ENCODE peak calls at places on chromosome 20, in four cellular contexts. One of them, this sample, is unnamed.

GRCh38 chr20:38125157-38126056 is 39.7 kb downstream of the TGM2 start:
- DNase-seq in tibial artery: peak; percentile 91
- DNase-seq in hepatocyte: no peak
- DNase-seq in GM23338: no peak
- DNase-seq in this sample: peak; percentile 79

GRCh38 chr20:40435146-40435545 is 253.9 kb downstream of the MAFB start:
- DNase-seq in tibial artery: no peak
- DNase-seq in hepatocyte: no peak
- DNase-seq in GM23338: no peak
- DNase-seq in this sample: no peak

GRCh38 chr20:10877345-10877744 is 203.5 kb upstream of the JAG1 start:
- DNase-seq in GM23338: no peak
- DNase-seq in hepatocyte: no peak
- DNase-seq in tibial artery: peak; percentile 69
- DNase-seq in this sample: peak; percentile 67

GRCh38 chr20:31718952-31719643 is 3.6 kb downstream of the BCL2L1 start:
- DNase-seq in tibial artery: no peak
- DNase-seq in GM23338: peak; percentile 40
- DNase-seq in hepatocyte: peak; percentile 80
- DNase-seq in this sample: no peak

GRCh38 chr20:53828673-53829085 is 235.0 kb upstream of the ZNF217 start:
- DNase-seq in GM23338: peak; percentile 51
- DNase-seq in hepatocyte: peak; percentile 82
- DNase-seq in tibial artery: peak; percentile 48
- DNase-seq in this sample: no peak

GRCh38 chr20:25987073-25987927 is 290.6 kb upstream of the ZNF337 start:
- DNase-seq in hepatocyte: peak; percentile 46
- DNase-seq in tibial artery: no peak
- DNase-seq in GM23338: peak; percentile 45
- DNase-seq in this sample: no peak

GRCh38 chr20:11912013-11912663 is 5.6 kb upstream of the BTBD3 start:
- DNase-seq in hepatocyte: peak; percentile 9
- DNase-seq in GM23338: peak; percentile 29
- DNase-seq in tibial artery: no peak
- DNase-seq in this sample: no peak

GRCh38 chr20:58700121-58700780 is 7.7 kb downstream of the NPEPL1 start:
- DNase-seq in tibial artery: no peak
- DNase-seq in GM23338: no peak
- DNase-seq in hepatocyte: peak; percentile 33
- DNase-seq in this sample: no peak

DNA sequence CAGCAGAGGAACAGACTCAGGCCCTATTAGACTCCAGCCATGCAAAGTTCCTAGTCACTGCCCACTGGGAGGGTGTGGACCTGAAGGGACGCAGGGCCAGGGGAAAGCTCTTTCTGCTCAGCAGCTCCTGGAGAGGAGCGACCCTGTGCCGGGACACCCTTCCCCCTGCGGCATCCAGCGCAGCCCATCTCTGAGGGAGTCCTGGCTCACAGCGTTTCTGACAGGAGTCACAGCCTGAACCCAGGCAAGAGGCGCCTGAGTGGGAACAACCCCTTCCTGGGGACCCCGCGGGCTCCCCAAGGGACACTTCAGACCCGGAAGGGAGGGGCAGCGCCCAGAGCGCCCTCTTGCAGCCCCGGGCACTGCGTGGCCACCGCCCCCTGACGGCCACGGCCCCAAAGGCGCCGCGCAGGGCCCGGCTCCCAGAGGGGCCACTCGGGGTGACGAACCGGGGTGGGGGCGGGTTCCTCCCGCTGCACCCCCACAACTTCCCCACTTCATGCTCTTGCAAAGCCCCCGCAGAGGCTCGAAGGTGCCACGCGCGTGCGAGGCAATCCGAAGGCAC is 853 bp downstream of the UCKL1 start:
- DNase-seq in GM23338: peak; percentile 44
- DNase-seq in hepatocyte: peak; percentile 69
- DNase-seq in tibial artery: no peak
- DNase-seq in this sample: no peak
- H3K4me3 ChIP-seq in GM23338: peak overlapping the region; percentile 92
- H3K4me3 ChIP-seq in hepatocyte: peak overlapping the region; percentile 96
- H3K4me3 ChIP-seq in tibial artery: peak overlapping the region; percentile 92
- H3K4me3 ChIP-seq in this sample: peak overlapping the region; percentile 98

GRCh38 chr20:48747840-48748416 is 79.9 kb downstream of the PREX1 start:
- DNase-seq in tibial artery: no peak
- DNase-seq in GM23338: no peak
- DNase-seq in hepatocyte: no peak
- DNase-seq in this sample: no peak

GRCh38 chr20:48742912-48743680 is 84.7 kb downstream of the PREX1 start:
- DNase-seq in tibial artery: no peak
- DNase-seq in GM23338: no peak
- DNase-seq in hepatocyte: no peak
- DNase-seq in this sample: no peak

GRCh38 chr20:48743807-48744206 is 84.0 kb downstream of the PREX1 start:
- DNase-seq in tibial artery: no peak
- DNase-seq in GM23338: no peak
- DNase-seq in hepatocyte: no peak
- DNase-seq in this sample: no peak

GRCh38 chr20:48744515-48744914 is 83.3 kb downstream of the PREX1 start:
- DNase-seq in tibial artery: no peak
- DNase-seq in GM23338: no peak
- DNase-seq in hepatocyte: no peak
- DNase-seq in this sample: no peak

GRCh38 chr20:48745330-48745729 is 82.5 kb downstream of the PREX1 start:
- DNase-seq in GM23338: no peak
- DNase-seq in hepatocyte: no peak
- DNase-seq in tibial artery: no peak
- DNase-seq in this sample: no peak
- TF ChIP-seq CTCF in GM23338: no peak
- TF ChIP-seq CTCF in hepatocyte: no peak
- TF ChIP-seq CTCF in tibial artery: no peak
- TF ChIP-seq CTCF in this sample: no peak

GRCh38 chr20:35618032-35618371 is 2.4 kb downstream of the SPAG4 start:
- DNase-seq in tibial artery: no peak
- DNase-seq in GM23338: no peak
- DNase-seq in hepatocyte: no peak
- DNase-seq in this sample: no peak
- H3K4me3 ChIP-seq in tibial artery: peak overlapping the region; percentile 57
- H3K4me3 ChIP-seq in GM23338: peak overlapping the region; percentile 84
- H3K4me3 ChIP-seq in hepatocyte: no peak overlapping the region
- H3K4me3 ChIP-seq in this sample: no peak overlapping the region

GRCh38 chr20:18031050-18031449 is 26.7 kb downstream of the OVOL2 start:
- DNase-seq in hepatocyte: no peak
- DNase-seq in GM23338: no peak
- DNase-seq in tibial artery: no peak
- DNase-seq in this sample: no peak

GRCh38 chr20:18031888-18032509 is 25.7 kb downstream of the OVOL2 start:
- DNase-seq in GM23338: no peak
- DNase-seq in hepatocyte: peak; percentile 48
- DNase-seq in tibial artery: no peak
- DNase-seq in this sample: no peak

GRCh38 chr20:18030020-18030419 is 27.7 kb downstream of the OVOL2 start:
- DNase-seq in tibial artery: no peak
- DNase-seq in GM23338: peak; percentile 42
- DNase-seq in hepatocyte: no peak
- DNase-seq in this sample: no peak

GRCh38 chr20:18034039-18034438 is 23.7 kb downstream of the OVOL2 start:
- DNase-seq in hepatocyte: no peak
- DNase-seq in GM23338: no peak
- DNase-seq in tibial artery: no peak
- DNase-seq in this sample: no peak

GRCh38 chr20:18032977-18033892 is 24.5 kb downstream of the OVOL2 start:
- DNase-seq in hepatocyte: peak; percentile 71
- DNase-seq in GM23338: peak; percentile 72
- DNase-seq in tibial artery: no peak
- DNase-seq in this sample: no peak
- TF ChIP-seq CTCF in hepatocyte: no peak
- TF ChIP-seq CTCF in GM23338: peak; percentile 28
- TF ChIP-seq CTCF in tibial artery: no peak
- TF ChIP-seq CTCF in this sample: no peak

GRCh38 chr20:23507346-23507745 is 16.4 kb downstream of the CST8 start:
- DNase-seq in hepatocyte: no peak
- DNase-seq in tibial artery: no peak
- DNase-seq in GM23338: peak; percentile 36
- DNase-seq in this sample: no peak
- H3K4me3 ChIP-seq in hepatocyte: no peak overlapping the region
- H3K4me3 ChIP-seq in tibial artery: no peak overlapping the region
- H3K4me3 ChIP-seq in GM23338: no peak overlapping the region
- H3K4me3 ChIP-seq in this sample: no peak overlapping the region

GRCh38 chr20:13819885-13820645 is 35.2 kb downstream of the NDUFAF5 start:
- DNase-seq in hepatocyte: peak; percentile 79
- DNase-seq in GM23338: peak; percentile 80
- DNase-seq in tibial artery: no peak
- DNase-seq in this sample: no peak
- TF ChIP-seq CTCF in hepatocyte: peak; percentile 68
- TF ChIP-seq CTCF in GM23338: peak; percentile 59
- TF ChIP-seq CTCF in tibial artery: peak; percentile 82
- TF ChIP-seq CTCF in this sample: peak; percentile 66

DNA sequence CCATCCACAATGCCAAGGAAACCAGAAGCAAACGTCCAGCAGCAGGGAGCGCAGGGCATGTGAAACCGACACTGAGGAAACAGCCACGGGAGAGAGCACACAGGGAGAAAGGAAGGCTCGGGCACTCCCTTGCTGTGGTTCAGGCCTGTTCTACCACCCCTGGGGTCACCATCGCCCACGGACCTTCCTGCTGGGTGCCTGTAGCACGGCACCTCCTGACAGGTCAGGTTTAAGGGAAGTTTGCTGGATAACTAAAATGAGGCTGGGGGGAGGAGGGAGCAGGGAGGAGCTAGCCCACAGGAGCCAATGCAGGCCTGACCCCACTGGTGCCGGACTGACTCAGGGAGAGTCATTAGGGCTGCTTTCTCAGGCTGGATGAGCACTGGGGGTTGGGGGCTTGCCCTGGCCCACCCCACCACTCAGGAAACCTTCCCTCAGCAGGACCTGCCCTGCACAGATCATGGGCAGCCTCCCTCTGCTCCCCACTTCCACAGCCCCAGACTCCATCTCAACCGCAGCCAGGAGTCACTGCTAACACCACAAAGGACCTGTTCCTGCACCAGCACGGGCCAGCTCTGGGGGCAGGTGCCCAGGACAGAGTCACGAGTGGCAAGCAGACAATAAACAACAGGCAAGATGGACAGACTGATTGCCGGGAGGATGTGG is 2.3 kb downstream of the UCKL1 start:
- DNase-seq in hepatocyte: no peak
- DNase-seq in tibial artery: no peak
- DNase-seq in GM23338: no peak
- DNase-seq in this sample: no peak
- H3K4me3 ChIP-seq in hepatocyte: no peak overlapping the region
- H3K4me3 ChIP-seq in tibial artery: no peak overlapping the region
- H3K4me3 ChIP-seq in GM23338: no peak overlapping the region
- H3K4me3 ChIP-seq in this sample: no peak overlapping the region

GRCh38 chr20:13771853-13772453 is 12.8 kb downstream of the ESF1 start:
- DNase-seq in tibial artery: no peak
- DNase-seq in GM23338: peak; percentile 55
- DNase-seq in hepatocyte: peak; percentile 49
- DNase-seq in this sample: no peak
- TF ChIP-seq CTCF in tibial artery: peak; percentile 45
- TF ChIP-seq CTCF in GM23338: no peak
- TF ChIP-seq CTCF in hepatocyte: peak; percentile 59
- TF ChIP-seq CTCF in this sample: peak; percentile 69